ENCODE peak calls at places on chromosomes 16 and 17, in four cellular contexts. X is HCT116, D is HepG2, S is K562. Q is an unnamed sample.

GRCh38 chr17:56257075-56257474 is 103.8 kb downstream of the ANKFN1 start:
- DNase-seq in X (no peak), D (no peak), S (no peak), Q (no peak)

GRCh38 chr17:83055911-83056582 is 23.4 kb upstream of the METRNL start:
- DNase-seq in X (no peak), D (peak; percentile 45), S (no peak), Q (no peak)

GRCh38 chr17:79619636-79620206 is 8.9 kb upstream of the RBFOX3 start:
- DNase-seq in X (no peak), D (no peak), S (no peak), Q (peak; percentile 29)

GRCh38 chr16:29775742-29776408 is 2.2 kb upstream of the ZG16 start:
- DNase-seq in X (no peak), D (no peak), S (peak; percentile 50), Q (no peak)

GRCh38 chr17:16215002-16215272 is 397 bp downstream of the NCOR1 start:
- DNase-seq in X (no peak), D (peak; percentile 31), S (peak; percentile 54), Q (peak; percentile 80)

GRCh38 chr17:63685021-63685420 is 14.9 kb downstream of the LIMD2 start:
- DNase-seq in X (no peak), D (no peak), S (no peak), Q (no peak)

GRCh38 chr17:77825621-77826020 is 132.9 kb upstream of the TNRC6C start:
- DNase-seq in X (no peak), D (peak; percentile 32), S (no peak), Q (no peak)

GRCh38 chr16:85302018-85302847 is 190.0 kb upstream of the CIBAR2 start:
- DNase-seq in X (peak; percentile 31), D (no peak), S (peak; percentile 91), Q (no peak)

GRCh38 chr17:7515912-7516610 is 31.9 kb downstream of the POLR2A start:
- DNase-seq in X (no peak), D (peak; percentile 20), S (no peak), Q (no peak)

GRCh38 chr16:51152691-51153261 is 1.7 kb upstream of the SALL1 start:
- DNase-seq in X (no peak), D (no peak), S (no peak), Q (peak; percentile 42)

GRCh38 chr17:76644995-76645394 is 1.4 kb upstream of the ST6GALNAC1 start:
- DNase-seq in X (no peak), D (no peak), S (no peak), Q (no peak)

DNA sequence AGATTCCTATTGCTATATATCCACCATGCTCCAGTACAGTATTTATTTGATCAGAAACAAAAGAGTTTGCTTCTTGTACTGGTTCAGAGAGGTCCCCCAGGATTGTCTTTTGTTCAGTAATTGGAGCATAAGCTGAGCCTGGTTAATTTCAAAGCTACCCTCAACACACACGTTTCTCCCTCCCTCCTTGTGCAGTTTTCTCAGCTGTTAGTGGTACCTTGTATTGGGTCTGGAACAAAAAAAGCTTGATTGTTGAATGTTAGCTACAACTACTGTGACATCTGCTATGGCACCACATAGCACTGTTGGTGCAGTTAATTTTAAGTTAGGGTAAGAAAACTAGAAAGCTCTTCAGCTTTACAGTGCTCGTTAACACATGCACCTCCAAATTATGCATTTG is 50.0 kb downstream of the NUP93 start:
- DNase-seq in X (no peak), D (no peak), S (no peak), Q (no peak)
- TF ChIP-seq ELF1 in X (no peak), D (no peak), S (no peak), Q (no peak)

GRCh38 chr16:48067388-48067787 is 88.4 kb downstream of the ABCC12 start:
- DNase-seq in X (no peak), D (peak; percentile 39), S (no peak), Q (no peak)
- TF ChIP-seq ELF1 in X (no peak), D (no peak), S (no peak), Q (no peak)

GRCh38 chr16:70427786-70428177 is 11.1 kb downstream of the ST3GAL2 start:
- DNase-seq in X (no peak), D (no peak), S (no peak), Q (no peak)

GRCh38 chr16:70429888-70430666 is 8.8 kb downstream of the ST3GAL2 start:
- DNase-seq in X (no peak), D (no peak), S (peak; percentile 4), Q (no peak)

GRCh38 chr16:70432304-70432799 is 6.5 kb downstream of the ST3GAL2 start:
- DNase-seq in X (no peak), D (no peak), S (peak; percentile 6), Q (no peak)

GRCh38 chr16:70430667-70431536 is 8.0 kb downstream of the ST3GAL2 start:
- DNase-seq in X (no peak), D (peak; percentile 48), S (peak; percentile 72), Q (no peak)

GRCh38 chr16:70428178-70428998 is 10.5 kb downstream of the ST3GAL2 start:
- DNase-seq in X (peak; percentile 51), D (peak; percentile 100), S (peak; percentile 90), Q (peak; percentile 85)
- TF ChIP-seq ELF1 in X (no peak), D (peak; percentile 74), S (peak; percentile 70), Q (no peak)

GRCh38 chr16:64893386-64893785 is 228.5 kb downstream of the CDH11 start:
- DNase-seq in X (no peak), D (no peak), S (no peak), Q (no peak)

GRCh38 chr16:64898159-64898558 is 223.7 kb downstream of the CDH11 start:
- DNase-seq in X (no peak), D (no peak), S (no peak), Q (no peak)

DNA sequence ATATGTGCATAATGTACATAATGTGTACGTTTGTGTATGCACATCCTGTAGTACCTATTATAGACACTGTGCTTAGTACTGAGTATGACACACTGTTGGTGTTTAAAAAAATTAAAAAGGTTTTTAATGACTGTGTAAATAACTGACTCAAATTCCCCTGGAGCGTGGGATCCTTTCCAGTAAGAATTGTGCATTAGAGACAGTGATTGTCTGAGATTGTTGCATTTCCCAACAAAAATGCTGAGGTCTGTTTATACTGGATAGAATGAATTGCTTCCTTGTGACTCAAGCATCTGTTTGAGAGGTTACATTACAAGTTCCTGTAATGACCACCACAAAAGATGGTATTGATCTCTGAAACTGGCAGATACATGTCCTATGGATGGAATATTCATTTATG is 229.0 kb downstream of the CDH11 start:
- DNase-seq in X (no peak), D (no peak), S (no peak), Q (no peak)
- TF ChIP-seq ELF1 in X (no peak), D (no peak), S (no peak), Q (no peak)

GRCh38 chr16:10616744-10617640 is 36.6 kb upstream of the EMP2 start:
- DNase-seq in X (peak; percentile 8), D (peak; percentile 96), S (peak; percentile 33), Q (peak; percentile 84)
- TF ChIP-seq ELF1 in X (no peak), D (peak; percentile 78), S (no peak), Q (no peak)

GRCh38 chr17:72562628-72563188 is 441.9 kb downstream of the SOX9 start:
- DNase-seq in X (no peak), D (no peak), S (no peak), Q (no peak)

GRCh38 chr17:72561266-72561665 is 440.4 kb downstream of the SOX9 start:
- DNase-seq in X (no peak), D (no peak), S (no peak), Q (no peak)

GRCh38 chr17:72561680-72562079 is 440.9 kb downstream of the SOX9 start:
- DNase-seq in X (no peak), D (no peak), S (no peak), Q (no peak)

GRCh38 chr17:72558971-72559476 is 438.2 kb downstream of the SOX9 start:
- DNase-seq in X (no peak), D (no peak), S (no peak), Q (no peak)

DNA sequence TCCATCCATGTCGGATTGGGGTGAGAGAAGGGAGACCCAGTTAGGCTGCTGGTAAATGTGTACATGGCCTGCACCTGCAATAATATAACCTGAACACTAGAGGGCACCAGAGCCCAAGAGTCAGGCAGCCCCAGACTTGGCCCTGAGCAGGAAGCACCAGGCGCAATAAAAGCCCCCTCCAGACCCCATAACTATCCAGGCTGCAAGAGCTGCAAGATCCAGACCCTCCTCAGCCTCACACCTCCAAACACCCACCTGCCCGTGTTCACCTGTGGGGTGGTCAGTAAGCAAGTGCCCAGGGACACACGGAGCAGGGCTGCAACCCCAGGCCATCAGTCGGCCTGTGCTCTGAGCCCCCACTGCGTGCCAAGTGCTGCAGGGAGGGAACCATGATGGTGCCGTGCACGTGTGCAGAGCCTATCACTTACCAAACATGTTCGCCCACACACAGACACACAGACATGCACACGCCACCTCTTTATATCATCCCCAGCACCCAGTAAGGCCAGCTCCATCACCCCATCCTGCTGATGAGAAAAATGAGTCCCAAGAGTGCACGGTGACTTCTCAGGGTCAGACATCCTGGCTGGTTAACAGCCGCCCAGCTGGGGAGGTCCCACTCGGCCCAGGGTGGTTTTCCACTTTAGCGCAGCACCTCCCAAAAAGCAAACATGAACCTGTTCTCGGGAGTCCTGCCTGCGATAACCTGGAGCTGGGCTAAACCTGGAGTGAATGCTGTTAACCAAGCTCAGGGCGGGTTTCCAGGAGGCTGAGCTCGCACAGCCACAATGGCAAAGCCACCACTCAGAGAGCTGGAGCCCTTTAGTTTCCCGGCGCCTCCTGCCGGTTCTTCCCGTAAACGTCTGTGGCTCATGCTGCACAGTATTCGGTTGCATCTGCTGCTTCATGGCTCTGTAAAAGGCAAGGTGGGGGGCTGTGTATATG is 439.8 kb downstream of the SOX9 start:
- DNase-seq in X (peak; percentile 61), D (peak; percentile 68), S (peak; percentile 78), Q (peak; percentile 88)
- TF ChIP-seq ELF1 in X (no peak), D (no peak), S (no peak), Q (no peak)

GRCh38 chr17:75548839-75549238 is 23.3 kb downstream of the LLGL2 start:
- DNase-seq in X (no peak), D (no peak), S (no peak), Q (no peak)
- TF ChIP-seq ELF1 in X (no peak), D (no peak), S (no peak), Q (no peak)

GRCh38 chr16:88376835-88377726 is 5.7 kb upstream of the ZNF469 start:
- DNase-seq in X (no peak), D (no peak), S (no peak), Q (peak; percentile 59)
- TF ChIP-seq ELF1 in X (no peak), D (no peak), S (no peak), Q (no peak)

GRCh38 chr16:67357561-67357960 is 30.9 kb downstream of the LRRC36 start:
- DNase-seq in X (no peak), D (no peak), S (no peak), Q (no peak)
- TF ChIP-seq ELF1 in X (no peak), D (no peak), S (no peak), Q (no peak)

GRCh38 chr17:1182831-1183578 is 3.2 kb upstream of the ABR start:
- DNase-seq in X (no peak), D (no peak), S (no peak), Q (no peak)

GRCh38 chr17:1188812-1189211 is 9.0 kb upstream of the ABR start:
- DNase-seq in X (no peak), D (no peak), S (no peak), Q (no peak)

GRCh38 chr17:1181769-1182137 is 2.0 kb upstream of the ABR start:
- DNase-seq in X (no peak), D (no peak), S (no peak), Q (no peak)

GRCh38 chr17:1186923-1187771 is 7.4 kb upstream of the ABR start:
- DNase-seq in X (peak; percentile 72), D (peak; percentile 63), S (peak; percentile 74), Q (peak; percentile 93)

GRCh38 chr17:1186214-1186820 is 6.5 kb upstream of the ABR start:
- DNase-seq in X (no peak), D (no peak), S (no peak), Q (no peak)
- TF ChIP-seq ELF1 in X (no peak), D (no peak), S (no peak), Q (no peak)